ENCODE peak calls at places on chromosomes 3 and 15, in four cellular contexts. One of them, this sample, is unnamed.

GRCh38 chr3:170038434-170039110 is 777 bp downstream of the GPR160 start:
- DNase-seq in sigmoid colon: no peak
- DNase-seq in stomach: peak; percentile 68
- DNase-seq in SK-N-SH: no peak
- DNase-seq in this sample: no peak

GRCh38 chr3:149258298-149258697 is 36.7 kb upstream of the CP start:
- DNase-seq in stomach: no peak
- DNase-seq in sigmoid colon: no peak
- DNase-seq in SK-N-SH: no peak
- DNase-seq in this sample: no peak

GRCh38 chr3:188180114-188180513 is 26.2 kb downstream of the LPP start:
- DNase-seq in SK-N-SH: no peak
- DNase-seq in stomach: no peak
- DNase-seq in sigmoid colon: no peak
- DNase-seq in this sample: no peak

GRCh38 chr15:60340207-60340921 is 57.4 kb downstream of the ANXA2 start:
- DNase-seq in SK-N-SH: no peak
- DNase-seq in sigmoid colon: no peak
- DNase-seq in stomach: no peak
- DNase-seq in this sample: no peak

GRCh38 chr3:187648177-187648576 is 22.0 kb downstream of the SST start:
- DNase-seq in SK-N-SH: no peak
- DNase-seq in sigmoid colon: no peak
- DNase-seq in stomach: no peak
- DNase-seq in this sample: no peak

GRCh38 chr3:183427206-183428139 is 946 bp downstream of the MCF2L2 start:
- DNase-seq in stomach: no peak
- DNase-seq in sigmoid colon: no peak
- DNase-seq in SK-N-SH: peak; percentile 76
- DNase-seq in this sample: no peak

GRCh38 chr3:149554826-149555225 is 80.3 kb downstream of the TM4SF4 start:
- DNase-seq in SK-N-SH: no peak
- DNase-seq in stomach: no peak
- DNase-seq in sigmoid colon: no peak
- DNase-seq in this sample: no peak

GRCh38 chr3:184228376-184229137 is 828 bp upstream of the VWA5B2 start:
- DNase-seq in stomach: no peak
- DNase-seq in sigmoid colon: no peak
- DNase-seq in SK-N-SH: peak; percentile 45
- DNase-seq in this sample: no peak

GRCh38 chr3:134608023-134608758 is 42.6 kb downstream of the KY start:
- DNase-seq in SK-N-SH: no peak
- DNase-seq in stomach: no peak
- DNase-seq in sigmoid colon: no peak
- DNase-seq in this sample: no peak

GRCh38 chr15:49990835-49991540 is 128.0 kb downstream of the ATP8B4 start:
- DNase-seq in stomach: no peak
- DNase-seq in SK-N-SH: no peak
- DNase-seq in sigmoid colon: no peak
- DNase-seq in this sample: no peak

GRCh38 chr3:141485578-141486415 is 1.0 kb upstream of the RASA2 start:
- DNase-seq in sigmoid colon: no peak
- DNase-seq in SK-N-SH: no peak
- DNase-seq in stomach: no peak
- DNase-seq in this sample: no peak

GRCh38 chr3:144875251-144875650 is 903.6 kb downstream of the DIPK2A start:
- DNase-seq in stomach: no peak
- DNase-seq in SK-N-SH: no peak
- DNase-seq in sigmoid colon: no peak
- DNase-seq in this sample: no peak

GRCh38 chr3:66469220-66469640 is 31.6 kb downstream of the LRIG1 start:
- DNase-seq in sigmoid colon: no peak
- DNase-seq in stomach: no peak
- DNase-seq in SK-N-SH: no peak
- DNase-seq in this sample: no peak

GRCh38 chr3:196688349-196688748 is 23.7 kb downstream of the CEP19 start:
- DNase-seq in SK-N-SH: no peak
- DNase-seq in stomach: no peak
- DNase-seq in sigmoid colon: peak; percentile 69
- DNase-seq in this sample: no peak

GRCh38 chr15:92645051-92645631 is 10.4 kb downstream of the FAM174B start:
- DNase-seq in stomach: peak; percentile 65
- DNase-seq in sigmoid colon: no peak
- DNase-seq in SK-N-SH: no peak
- DNase-seq in this sample: no peak

GRCh38 chr15:61834076-61834697 is 226.1 kb downstream of the VPS13C start:
- DNase-seq in stomach: peak; percentile 87
- DNase-seq in sigmoid colon: peak; percentile 88
- DNase-seq in SK-N-SH: peak; percentile 75
- DNase-seq in this sample: peak; percentile 90

GRCh38 chr3:37673391-37673790 is 188.3 kb upstream of the CTDSPL start:
- DNase-seq in sigmoid colon: no peak
- DNase-seq in SK-N-SH: no peak
- DNase-seq in stomach: no peak
- DNase-seq in this sample: no peak
- TF ChIP-seq EP300 in sigmoid colon: no peak
- TF ChIP-seq EP300 in SK-N-SH: no peak
- TF ChIP-seq EP300 in stomach: no peak
- TF ChIP-seq EP300 in this sample: no peak

GRCh38 chr15:27114440-27114839 is 143.5 kb downstream of the GABRG3 start:
- DNase-seq in sigmoid colon: no peak
- DNase-seq in SK-N-SH: no peak
- DNase-seq in stomach: no peak
- DNase-seq in this sample: no peak
- H3K9me3 ChIP-seq in sigmoid colon: no peaks in the 10 kb centered on the region
- H3K9me3 ChIP-seq in SK-N-SH: no peaks in the 10 kb centered on the region
- H3K9me3 ChIP-seq in stomach: peaks cover 14% of the 10 kb centered on the region
- H3K9me3 ChIP-seq in this sample: no peaks in the 10 kb centered on the region

GRCh38 chr15:98692213-98692612 is 43.9 kb downstream of the IGF1R start:
- DNase-seq in sigmoid colon: no peak
- DNase-seq in stomach: no peak
- DNase-seq in SK-N-SH: no peak
- DNase-seq in this sample: no peak
- TF ChIP-seq EP300 in sigmoid colon: no peak
- TF ChIP-seq EP300 in stomach: no peak
- TF ChIP-seq EP300 in SK-N-SH: no peak
- TF ChIP-seq EP300 in this sample: no peak

GRCh38 chr15:100383302-100384107 is 41.7 kb upstream of the ADAMTS17 start:
- DNase-seq in SK-N-SH: peak; percentile 45
- DNase-seq in sigmoid colon: no peak
- DNase-seq in stomach: no peak
- DNase-seq in this sample: peak; percentile 30
- H3K9me3 ChIP-seq in SK-N-SH: no peaks in the 10 kb centered on the region
- H3K9me3 ChIP-seq in sigmoid colon: peaks cover 6% of the 10 kb centered on the region
- H3K9me3 ChIP-seq in stomach: peaks cover 47% of the 10 kb centered on the region
- H3K9me3 ChIP-seq in this sample: no peaks in the 10 kb centered on the region

GRCh38 chr15:98941595-98942255 is 65.9 kb downstream of the PGPEP1L start:
- DNase-seq in SK-N-SH: no peak
- DNase-seq in stomach: no peak
- DNase-seq in sigmoid colon: no peak
- DNase-seq in this sample: no peak
- TF ChIP-seq EP300 in SK-N-SH: no peak
- TF ChIP-seq EP300 in stomach: no peak
- TF ChIP-seq EP300 in sigmoid colon: no peak
- TF ChIP-seq EP300 in this sample: no peak

GRCh38 chr3:25495726-25496125 is 67.7 kb downstream of the RARB start:
- DNase-seq in SK-N-SH: no peak
- DNase-seq in sigmoid colon: no peak
- DNase-seq in stomach: no peak
- DNase-seq in this sample: no peak

GRCh38 chr3:25493246-25493645 is 65.2 kb downstream of the RARB start:
- DNase-seq in stomach: no peak
- DNase-seq in SK-N-SH: no peak
- DNase-seq in sigmoid colon: no peak
- DNase-seq in this sample: no peak

GRCh38 chr3:25493786-25494185 is 65.7 kb downstream of the RARB start:
- DNase-seq in SK-N-SH: no peak
- DNase-seq in stomach: no peak
- DNase-seq in sigmoid colon: no peak
- DNase-seq in this sample: no peak

GRCh38 chr3:25495304-25495703 is 67.2 kb downstream of the RARB start:
- DNase-seq in stomach: no peak
- DNase-seq in SK-N-SH: peak; percentile 54
- DNase-seq in sigmoid colon: no peak
- DNase-seq in this sample: no peak

DNA sequence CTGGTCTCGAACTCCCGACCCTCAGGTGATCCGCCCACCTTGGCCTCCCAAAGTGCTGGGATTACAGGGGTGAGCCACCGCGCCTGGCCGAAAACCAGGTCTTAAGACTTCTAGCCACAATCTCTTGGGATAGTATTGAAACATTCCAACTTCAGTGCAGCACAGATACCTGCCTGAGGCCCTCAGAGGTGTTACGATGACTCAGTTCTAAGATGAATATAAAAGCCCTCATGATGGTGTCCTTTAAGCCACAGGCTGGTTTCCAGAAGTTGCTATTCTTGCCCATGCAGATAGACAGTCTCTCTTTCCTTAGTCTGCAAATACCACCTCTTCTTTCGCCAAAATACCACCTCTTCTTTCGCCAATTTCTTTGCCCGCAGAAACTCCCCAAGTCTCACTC is 69.0 kb downstream of the RARB start:
- DNase-seq in stomach: no peak
- DNase-seq in SK-N-SH: no peak
- DNase-seq in sigmoid colon: no peak
- DNase-seq in this sample: no peak
- H3K9me3 ChIP-seq in stomach: peaks cover 41% of the 10 kb centered on the region
- H3K9me3 ChIP-seq in SK-N-SH: no peaks in the 10 kb centered on the region
- H3K9me3 ChIP-seq in sigmoid colon: no peaks in the 10 kb centered on the region
- H3K9me3 ChIP-seq in this sample: no peaks in the 10 kb centered on the region

GRCh38 chr3:25826510-25826909 is 36.6 kb downstream of the OXSM start:
- DNase-seq in sigmoid colon: no peak
- DNase-seq in SK-N-SH: no peak
- DNase-seq in stomach: no peak
- DNase-seq in this sample: no peak

GRCh38 chr3:25831578-25831977 is 41.7 kb downstream of the OXSM start:
- DNase-seq in SK-N-SH: peak; percentile 14
- DNase-seq in stomach: no peak
- DNase-seq in sigmoid colon: no peak
- DNase-seq in this sample: no peak

GRCh38 chr3:25836579-25836978 is 46.7 kb downstream of the OXSM start:
- DNase-seq in SK-N-SH: no peak
- DNase-seq in stomach: no peak
- DNase-seq in sigmoid colon: no peak
- DNase-seq in this sample: no peak

GRCh38 chr3:25834346-25834745 is 44.5 kb downstream of the OXSM start:
- DNase-seq in sigmoid colon: no peak
- DNase-seq in stomach: no peak
- DNase-seq in SK-N-SH: no peak
- DNase-seq in this sample: no peak

GRCh38 chr3:25830373-25831305 is 40.7 kb downstream of the OXSM start:
- DNase-seq in sigmoid colon: no peak
- DNase-seq in stomach: no peak
- DNase-seq in SK-N-SH: peak; percentile 30
- DNase-seq in this sample: no peak
- TF ChIP-seq EP300 in sigmoid colon: no peak
- TF ChIP-seq EP300 in stomach: no peak
- TF ChIP-seq EP300 in SK-N-SH: no peak
- TF ChIP-seq EP300 in this sample: no peak

GRCh38 chr3:195140410-195140809 is 130.5 kb downstream of the XXYLT1 start:
- DNase-seq in SK-N-SH: no peak
- DNase-seq in stomach: no peak
- DNase-seq in sigmoid colon: no peak
- DNase-seq in this sample: no peak
- H3K9me3 ChIP-seq in SK-N-SH: no peaks in the 10 kb centered on the region
- H3K9me3 ChIP-seq in stomach: no peaks in the 10 kb centered on the region
- H3K9me3 ChIP-seq in sigmoid colon: no peaks in the 10 kb centered on the region
- H3K9me3 ChIP-seq in this sample: no peaks in the 10 kb centered on the region

GRCh38 chr3:13495921-13496723 is 16.0 kb downstream of the HDAC11 start:
- DNase-seq in stomach: peak; percentile 86
- DNase-seq in sigmoid colon: peak; percentile 92
- DNase-seq in SK-N-SH: peak; percentile 84
- DNase-seq in this sample: peak; percentile 75

GRCh38 chr3:13495351-13495813 is 15.3 kb downstream of the HDAC11 start:
- DNase-seq in SK-N-SH: no peak
- DNase-seq in sigmoid colon: no peak
- DNase-seq in stomach: no peak
- DNase-seq in this sample: peak; percentile 4

GRCh38 chr3:13492976-13493866 is 13.1 kb downstream of the HDAC11 start:
- DNase-seq in SK-N-SH: no peak
- DNase-seq in stomach: no peak
- DNase-seq in sigmoid colon: no peak
- DNase-seq in this sample: no peak

GRCh38 chr3:13493867-13494441 is 13.8 kb downstream of the HDAC11 start:
- DNase-seq in sigmoid colon: no peak
- DNase-seq in stomach: no peak
- DNase-seq in SK-N-SH: no peak
- DNase-seq in this sample: no peak

GRCh38 chr3:13494463-13495350 is 14.6 kb downstream of the HDAC11 start:
- DNase-seq in stomach: no peak
- DNase-seq in sigmoid colon: no peak
- DNase-seq in SK-N-SH: peak; percentile 54
- DNase-seq in this sample: peak; percentile 17
- TF ChIP-seq EP300 in stomach: no peak
- TF ChIP-seq EP300 in sigmoid colon: no peak
- TF ChIP-seq EP300 in SK-N-SH: no peak
- TF ChIP-seq EP300 in this sample: no peak

GRCh38 chr3:76212679-76213078 is 427.3 kb upstream of the ZNF717 start:
- DNase-seq in SK-N-SH: no peak
- DNase-seq in stomach: no peak
- DNase-seq in sigmoid colon: no peak
- DNase-seq in this sample: no peak
- H3K9me3 ChIP-seq in SK-N-SH: no peaks in the 10 kb centered on the region
- H3K9me3 ChIP-seq in stomach: peaks cover 11% of the 10 kb centered on the region
- H3K9me3 ChIP-seq in sigmoid colon: no peaks in the 10 kb centered on the region
- H3K9me3 ChIP-seq in this sample: no peaks in the 10 kb centered on the region

This sample was measured in ovary.